ENCODE peak calls at places on chromosome 12, in six cellular contexts. B, F, R, A, N and X are unnamed samples.

GRCh38 chr12:119061208-119061796 is 80.0 kb downstream of the SRRM4 start:
- DNase-seq in A (peak; percentile 66), N (peak; percentile 50), B (peak; percentile 41), F (peak; percentile 34), R (peak; percentile 20), X (no peak)

GRCh38 chr12:14403711-14404164 is 38.3 kb downstream of the ATF7IP start:
- DNase-seq in N (no peak), R (peak; percentile 93), A (no peak), B (peak; percentile 61), F (peak; percentile 83), X (peak; percentile 84)

GRCh38 chr12:106586803-106587684 is 4.2 kb downstream of the RFX4 start:
- DNase-seq in F (no peak), R (no peak), N (peak; percentile 86), B (no peak), A (no peak), X (no peak)

GRCh38 chr12:52846356-52846970 is 2.3 kb downstream of the KRT78 start:
- DNase-seq in F (no peak), A (no peak), R (no peak), B (peak; percentile 40), N (no peak), X (no peak)

GRCh38 chr12:52631264-52631663 is 12.9 kb upstream of the KRT73 start:
- DNase-seq in N (no peak), B (no peak), F (no peak), A (no peak), R (no peak), X (no peak)

GRCh38 chr12:96063046-96063445 is 27.7 kb upstream of the LTA4H start:
- DNase-seq in A (no peak), B (peak; percentile 35), F (no peak), R (peak; percentile 39), N (no peak), X (no peak)

GRCh38 chr12:47022296-47022695 is 57.1 kb upstream of the PCED1B start:
- DNase-seq in N (no peak), A (no peak), B (peak; percentile 82), F (peak; percentile 7), R (peak; percentile 82), X (no peak)

GRCh38 chr12:121893901-121894540 is 5.4 kb downstream of the PSMD9 start:
- DNase-seq in A (no peak), N (peak; percentile 65), R (peak; percentile 67), B (peak; percentile 86), F (peak; percentile 53), X (peak; percentile 52)

GRCh38 chr12:89949457-89950195 is 241.0 kb upstream of the ATP2B1 start:
- DNase-seq in F (peak; percentile 76), B (peak; percentile 79), N (no peak), R (peak; percentile 92), A (no peak), X (peak; percentile 51)

GRCh38 chr12:1595026-1595561 is 713 bp upstream of the FBXL14 start:
- DNase-seq in F (no peak), A (peak; percentile 31), N (no peak), R (peak; percentile 25), B (no peak), X (no peak)

GRCh38 chr12:107277850-107278249 is 184.5 kb upstream of the CRY1 start:
- DNase-seq in N (no peak), A (no peak), R (peak; percentile 84), F (peak; percentile 61), B (peak; percentile 93), X (no peak)

GRCh38 chr12:64634508-64635092 is 24.3 kb downstream of the RASSF3 start:
- DNase-seq in B (peak; percentile 29), R (no peak), A (no peak), F (no peak), N (no peak), X (no peak)

GRCh38 chr12:78584695-78585094 is 279.9 kb upstream of the SYT1 start:
- DNase-seq in B (peak; percentile 29), N (peak; percentile 25), A (no peak), R (peak; percentile 11), F (no peak), X (no peak)

GRCh38 chr12:64544796-64545382 is 65.4 kb upstream of the RASSF3 start:
- DNase-seq in A (no peak), R (no peak), B (no peak), F (no peak), N (no peak), X (no peak)

GRCh38 chr12:67482751-67483661 is 165.5 kb upstream of the DYRK2 start:
- DNase-seq in B (peak; percentile 39), N (no peak), A (peak; percentile 71), R (peak; percentile 64), F (peak; percentile 33), X (peak; percentile 26)

GRCh38 chr12:101828463-101829196 is 2.1 kb downstream of the GNPTAB start:
- DNase-seq in F (no peak), A (no peak), R (no peak), B (no peak), N (no peak), X (no peak)

GRCh38 chr12:68557011-68557715 is 53.5 kb upstream of the RAP1B start:
- DNase-seq in B (peak; percentile 87), R (peak; percentile 80), F (peak; percentile 82), N (no peak), A (no peak), X (peak; percentile 77)

DNA sequence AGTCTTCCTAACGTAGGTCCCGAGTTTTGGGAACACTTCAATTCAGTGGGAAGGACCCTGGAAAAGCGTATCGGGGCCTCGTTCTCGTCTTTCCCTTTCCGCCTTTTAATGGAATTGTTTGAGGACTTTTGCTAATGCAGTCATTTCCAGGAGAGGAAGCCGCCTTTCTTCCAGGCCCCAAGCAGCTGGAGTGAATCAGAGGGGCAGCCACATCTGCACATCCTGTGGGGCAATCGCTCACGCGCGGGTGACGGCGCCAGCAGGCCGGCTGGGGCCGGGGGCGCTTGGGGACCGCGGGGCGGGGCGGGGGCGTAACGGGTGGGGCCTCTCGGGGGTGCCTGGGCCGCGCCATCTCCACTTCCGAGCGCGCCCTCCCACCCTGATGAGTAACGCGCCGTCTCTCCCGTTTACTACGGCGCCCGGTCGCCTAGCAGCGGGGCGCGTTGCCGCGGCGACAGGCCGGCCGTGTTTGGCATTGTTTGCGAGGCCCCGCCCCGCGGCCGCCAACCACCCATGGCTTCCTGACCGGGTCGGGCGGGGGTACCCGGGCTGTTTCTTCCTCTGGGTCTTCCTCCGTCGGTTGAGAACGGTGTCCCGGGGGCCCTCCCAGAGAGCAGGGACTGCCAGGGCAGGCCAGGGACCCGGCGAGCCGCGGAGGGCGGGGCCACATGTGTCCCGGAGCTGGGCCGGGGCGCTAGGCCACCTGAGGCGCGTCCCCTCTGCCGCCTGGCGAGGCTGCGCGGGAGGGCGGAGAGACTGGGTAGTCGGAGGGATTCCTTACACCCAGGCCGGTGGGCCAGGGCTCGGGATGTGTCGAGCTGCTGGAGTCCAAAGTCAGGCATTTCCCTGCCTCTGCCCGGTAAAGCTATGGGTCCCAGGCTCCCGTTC is 2.3 kb downstream of the GSG1 start:
- DNase-seq in N (peak; percentile 94), F (peak; percentile 91), A (peak; percentile 96), B (peak; percentile 80), R (peak; percentile 94), X (peak; percentile 60)
- H3K4me3 ChIP-seq in N (peak overlapping the region; percentile 67), F (peak overlapping the region; percentile 54), A (peak overlapping the region; percentile 23), B (peak overlapping the region; percentile 48), R (peak overlapping the region; percentile 24), X (peak overlapping the region; percentile 50)

GRCh38 chr12:2876431-2877046 is 435 bp downstream of the FOXM1 start:
- DNase-seq in R (peak; percentile 31), A (no peak), N (no peak), F (no peak), B (peak; percentile 15), X (no peak)

GRCh38 chr12:2879853-2880252 is 2.8 kb downstream of the RHNO1 start:
- DNase-seq in F (no peak), N (no peak), R (no peak), A (no peak), B (no peak), X (no peak)

GRCh38 chr12:2877047-2877958 is at the start of the genes FOXM1 and RHNO1:
- DNase-seq in R (peak; percentile 88), A (peak; percentile 91), F (peak; percentile 84), B (peak; percentile 84), N (peak; percentile 98), X (peak; percentile 55)

DNA sequence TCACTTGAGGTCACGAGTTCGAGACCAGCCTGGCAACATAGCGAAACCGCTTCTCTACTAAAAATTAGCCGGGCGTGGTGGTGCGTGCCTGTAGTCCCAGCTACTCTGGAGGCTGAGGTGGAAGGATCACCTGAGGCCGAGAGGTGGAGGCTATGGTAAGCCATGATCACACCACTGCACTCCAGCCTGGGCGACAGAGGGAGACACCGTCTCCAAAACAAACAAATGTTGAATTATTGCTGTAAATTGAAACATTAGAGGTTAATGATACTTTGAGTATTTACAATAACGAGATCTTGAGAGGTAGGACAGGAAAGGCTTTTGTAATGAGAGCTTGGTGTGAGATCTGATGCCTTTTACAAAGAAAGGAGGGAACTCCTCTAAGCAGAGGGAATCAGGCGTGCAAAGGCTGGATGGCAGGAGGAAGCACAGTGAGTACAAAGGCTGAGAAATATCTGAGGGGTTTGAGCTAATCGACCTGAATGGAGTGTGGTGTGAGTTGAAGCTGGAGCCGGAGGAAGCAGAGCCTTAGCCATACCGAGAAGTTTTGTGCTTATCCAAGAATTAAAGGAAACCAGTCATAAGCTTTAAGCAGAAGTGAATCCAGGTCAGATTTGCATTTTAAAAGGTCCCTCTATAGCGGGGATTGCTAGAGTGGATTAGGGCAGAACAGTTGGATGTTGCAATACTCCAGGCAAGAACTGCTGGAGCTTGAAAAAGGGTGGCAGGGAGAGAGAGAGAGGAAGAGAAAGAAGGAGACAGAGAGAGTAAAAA is 1.1 kb downstream of the RHNO1 start:
- DNase-seq in B (peak; percentile 15), A (no peak), N (peak; percentile 49), R (peak; percentile 25), F (no peak), X (peak; percentile 68)
- H3K4me3 ChIP-seq in B (peak overlapping the region; percentile 95), A (peak overlapping the region; percentile 82), N (peak overlapping the region; percentile 92), R (peak overlapping the region; percentile 76), F (peak overlapping the region; percentile 92), X (peak overlapping the region; percentile 94)

GRCh38 chr12:17369556-17369955 is 720.4 kb downstream of the RERGL start:
- DNase-seq in F (no peak), R (no peak), A (no peak), B (peak; percentile 53), N (no peak), X (no peak)
- H3K4me3 ChIP-seq in F (no peak overlapping the region), R (no peak overlapping the region), A (no peak overlapping the region), B (no peak overlapping the region), N (no peak overlapping the region), X (no peak overlapping the region)

GRCh38 chr12:28065889-28066630 is 93.5 kb upstream of the PTHLH start:
- DNase-seq in A (no peak), F (no peak), B (no peak), N (no peak), R (no peak), X (no peak)
- H3K4me3 ChIP-seq in A (no peak overlapping the region), F (no peak overlapping the region), B (no peak overlapping the region), N (no peak overlapping the region), R (no peak overlapping the region), X (no peak overlapping the region)

GRCh38 chr12:49188916-49189367 is at the start of gene TUBA1A:
- DNase-seq in F (peak; percentile 100), N (peak; percentile 94), A (peak; percentile 93), R (peak; percentile 100), B (peak; percentile 90), X (peak; percentile 98)

GRCh38 chr12:49190317-49190716 is 1.4 kb upstream of the TUBA1A start:
- DNase-seq in R (no peak), F (no peak), A (no peak), N (peak; percentile 10), B (no peak), X (no peak)

GRCh38 chr12:49188205-49188915 is 520 bp downstream of the TUBA1A start:
- DNase-seq in F (peak; percentile 52), A (peak; percentile 90), N (peak; percentile 75), B (peak; percentile 51), R (no peak), X (peak; percentile 18)

GRCh38 chr12:49187184-49187583 is 1.7 kb downstream of the TUBA1A start:
- DNase-seq in N (no peak), R (peak; percentile 70), F (peak; percentile 45), A (peak; percentile 44), B (no peak), X (peak; percentile 40)

GRCh38 chr12:49189731-49190314 is 943 bp upstream of the TUBA1A start:
- DNase-seq in R (peak; percentile 19), N (no peak), F (no peak), B (no peak), A (no peak), X (no peak)
- H3K4me3 ChIP-seq in R (peak overlapping the region; percentile 99), N (no peak overlapping the region), F (peak overlapping the region; percentile 95), B (no peak overlapping the region), A (peak overlapping the region; percentile 68), X (no peak overlapping the region)